ENCODE peak calls at places on chromosome 2, in ten cellular contexts. F is transverse colon, T is breast epithelium, G is sigmoid colon, I is esophagus muscularis mucosa, K is spleen, L is Panc1, P is H1, H is GM23338, U is K562. W is an unnamed sample.

GRCh38 chr2:199370150-199370780 is 87.5 kb downstream of the SATB2 start:
- DNase-seq in K (no peak), P (no peak), L (no peak), H (no peak), F (no peak), G (no peak), I (no peak), T (no peak), U (no peak), W (no peak)

GRCh38 chr2:53594586-53594918 is 173.1 kb upstream of the CHAC2 start:
- DNase-seq in U (no peak), L (no peak), P (no peak), I (no peak), K (no peak), T (no peak), H (no peak), F (no peak), G (no peak), W (no peak)

GRCh38 chr2:221255862-221256261 is 316.2 kb downstream of the EPHA4 start:
- DNase-seq in G (no peak), P (no peak), L (no peak), K (no peak), F (no peak), H (peak), U (no peak), I (no peak), T (no peak), W (no peak)

GRCh38 chr2:4604767-4605166 is 901.4 kb downstream of the DCDC2C start:
- DNase-seq in F (no peak), T (no peak), L (no peak), G (no peak), H (peak), I (no peak), U (no peak), K (no peak), P (no peak), W (no peak)

GRCh38 chr2:10145519-10146357 is 23.2 kb downstream of the RRM2 start:
- DNase-seq in F (no peak), K (peak), I (no peak), U (no peak), P (no peak), H (no peak), L (no peak), T (no peak), G (no peak), W (no peak)

GRCh38 chr2:11697103-11697871 is 27.3 kb upstream of the NTSR2 start:
- DNase-seq in T (no peak), L (peak), K (peak), H (no peak), F (no peak), P (no peak), U (no peak), I (no peak), G (peak), W (no peak)

GRCh38 chr2:108621087-108621559 is 86.9 kb downstream of the LIMS1 start:
- DNase-seq in T (no peak), F (peak), P (peak), L (no peak), H (peak), I (no peak), U (peak), K (peak), G (no peak), W (peak)

GRCh38 chr2:197515277-197515797 is 529 bp upstream of the MOB4 start:
- DNase-seq in H (no peak), I (no peak), P (no peak), U (peak), F (no peak), L (no peak), K (no peak), G (no peak), T (no peak), W (no peak)

GRCh38 chr2:9033385-9034175 is 30.1 kb upstream of the MBOAT2 start:
- DNase-seq in K (no peak), L (no peak), T (no peak), F (no peak), H (peak), G (no peak), I (no peak), U (peak), P (no peak), W (no peak)

GRCh38 chr2:47867205-47867604 is 39.1 kb downstream of the FBXO11 start:
- DNase-seq in K (no peak), P (no peak), F (no peak), L (peak), T (no peak), U (peak), G (no peak), H (no peak), I (no peak), W (no peak)

GRCh38 chr2:48504647-48505327 is 25.2 kb upstream of the STON1 start:
- DNase-seq in H (no peak), U (peak), F (no peak), G (no peak), I (no peak), P (no peak), K (no peak), T (no peak), L (no peak), W (no peak)

GRCh38 chr2:240168041-240168440 is 27.6 kb upstream of the OTOS start:
- DNase-seq in U (no peak), P (no peak), F (no peak), T (no peak), L (no peak), G (peak), K (peak), H (no peak), I (no peak), W (no peak)

GRCh38 chr2:68686178-68686577 is 42.8 kb downstream of the PROKR1 start:
- DNase-seq in P (no peak), U (no peak), G (no peak), F (no peak), L (no peak), I (peak), K (no peak), H (peak), T (no peak), W (no peak)

GRCh38 chr2:68689553-68690537 is 44.8 kb upstream of the ARHGAP25 start:
- DNase-seq in L (no peak), I (peak), T (no peak), H (no peak), F (no peak), P (no peak), U (no peak), G (no peak), K (no peak), W (no peak)

GRCh38 chr2:68684197-68684596 is 40.8 kb downstream of the PROKR1 start:
- DNase-seq in G (no peak), F (no peak), K (no peak), P (no peak), I (no peak), H (no peak), L (no peak), U (no peak), T (no peak), W (no peak)

GRCh38 chr2:68690851-68691250 is 43.8 kb upstream of the ARHGAP25 start:
- DNase-seq in F (no peak), P (no peak), H (no peak), K (no peak), L (no peak), U (no peak), I (peak), T (no peak), G (no peak), W (no peak)

DNA sequence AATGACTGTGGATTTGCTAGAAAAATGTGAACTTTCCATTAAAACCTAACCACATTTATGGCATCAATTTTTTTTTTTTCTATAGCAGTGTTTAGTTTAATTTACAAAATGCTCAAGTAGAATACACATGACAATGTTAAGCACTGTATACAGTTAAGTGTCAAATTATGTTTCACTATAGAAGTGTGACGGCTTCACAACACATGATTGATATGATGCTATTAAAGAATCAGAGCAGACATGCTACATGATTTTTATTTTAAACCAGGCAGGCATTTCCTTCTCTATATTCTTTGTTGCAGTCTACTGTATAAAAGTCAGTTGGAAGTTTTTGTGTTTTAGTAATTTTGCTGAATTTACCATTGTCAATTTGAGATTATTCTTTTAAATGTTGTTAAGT is 43.6 kb downstream of the PROKR1 start:
- DNase-seq in P (no peak), T (no peak), H (no peak), I (no peak), G (no peak), L (no peak), K (no peak), F (no peak), U (no peak), W (no peak)
- TF ChIP-seq POLR2AphosphoS5 in P (no peak), T (no peak), H (no peak), I (no peak), G (no peak), L (no peak), K (no peak), F (no peak), U (no peak), W (no peak)

GRCh38 chr2:120253021-120253882 is 600 bp downstream of the RALB start:
- DNase-seq in I (peak), H (peak), U (peak), L (no peak), K (peak), T (peak), G (peak), F (peak), P (no peak), W (peak)
- TF ChIP-seq CTCF in I (peak), H (no peak), U (peak), L (no peak), K (peak), T (peak), G (no peak), F (peak), P (peak), W (no peak)

GRCh38 chr2:188978291-188979081 is 4.3 kb downstream of the COL3A1 start:
- DNase-seq in P (no peak), T (no peak), H (peak), U (no peak), G (no peak), I (no peak), F (no peak), L (no peak), K (no peak), W (no peak)
- H3K4me3 ChIP-seq in P (no peak), T (peak), H (no peak), U (no peak), G (peak), I (peak), F (peak), L (no peak), K (no peak), W (no peak)

GRCh38 chr2:215465246-215465645 is 29.4 kb upstream of the FN1 start:
- DNase-seq in H (no peak), T (no peak), K (no peak), F (no peak), P (no peak), L (no peak), G (no peak), U (no peak), I (no peak), W (no peak)

GRCh38 chr2:215461836-215462532 is 26.1 kb upstream of the FN1 start:
- DNase-seq in H (no peak), P (no peak), I (no peak), U (no peak), F (no peak), G (no peak), T (no peak), L (no peak), K (no peak), W (no peak)

GRCh38 chr2:215466097-215466909 is 30.4 kb upstream of the FN1 start:
- DNase-seq in I (no peak), H (no peak), U (no peak), T (no peak), G (no peak), K (no peak), F (no peak), P (no peak), L (no peak), W (no peak)

GRCh38 chr2:215460682-215461081 is 24.8 kb upstream of the FN1 start:
- DNase-seq in L (no peak), P (no peak), K (no peak), T (no peak), F (no peak), H (no peak), U (no peak), G (no peak), I (no peak), W (no peak)
- TF ChIP-seq POLR2AphosphoS5 in L (no peak), P (no peak), K (no peak), T (no peak), F (no peak), H (no peak), U (no peak), G (no peak), I (no peak), W (no peak)

DNA sequence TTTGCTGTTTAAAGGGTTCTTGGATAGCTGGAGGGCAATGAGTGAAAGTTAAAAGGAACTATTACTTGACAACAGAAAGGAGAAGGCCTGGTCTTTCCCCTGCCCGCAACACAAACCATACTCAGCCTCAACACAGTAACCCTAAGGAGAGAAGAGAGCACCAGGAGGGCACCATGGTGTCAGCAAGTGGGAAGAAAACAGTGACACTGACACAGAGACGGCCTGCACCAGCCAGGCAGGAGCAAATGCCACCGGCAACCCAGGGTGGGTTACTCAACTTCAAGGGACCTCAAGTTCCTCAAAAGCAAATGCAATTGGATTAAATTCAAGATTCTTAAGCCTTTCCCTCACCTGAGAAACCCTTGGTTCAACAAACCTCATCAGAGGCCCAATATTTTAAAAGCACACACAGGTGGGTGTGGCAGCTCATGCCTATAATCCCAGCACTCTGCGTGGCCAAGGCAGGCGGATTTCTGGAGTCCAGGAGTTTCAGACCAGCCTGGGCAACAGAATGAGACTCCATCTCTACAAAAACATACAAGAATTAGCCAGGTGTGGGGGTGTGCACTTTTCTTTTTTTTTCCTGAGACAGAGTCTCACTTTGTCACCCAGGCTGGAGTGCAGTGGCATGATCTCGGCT is 52.3 kb downstream of the TFCP2L1 start:
- DNase-seq in F (no peak), L (no peak), G (no peak), H (no peak), I (no peak), T (no peak), K (peak), P (no peak), U (no peak), W (no peak)
- TF ChIP-seq CTCF in F (no peak), L (no peak), G (no peak), H (no peak), I (no peak), T (no peak), K (no peak), P (no peak), U (no peak), W (no peak)

GRCh38 chr2:217090024-217090473 is 230.2 kb upstream of the TNP1 start:
- DNase-seq in U (peak), F (no peak), T (no peak), H (no peak), K (no peak), I (peak), G (no peak), L (no peak), P (no peak), W (no peak)
- H3K4me3 ChIP-seq in U (no peak), F (no peak), T (peak), H (no peak), K (peak), I (no peak), G (peak), L (no peak), P (no peak), W (no peak)

GRCh38 chr2:72956050-72956395 is 38.7 kb downstream of the EMX1 start:
- DNase-seq in P (no peak), F (no peak), I (no peak), K (no peak), L (no peak), U (no peak), H (no peak), G (no peak), T (no peak), W (no peak)
- TF ChIP-seq POLR2AphosphoS5 in P (no peak), F (no peak), I (no peak), K (no peak), L (no peak), U (no peak), H (no peak), G (no peak), T (no peak), W (no peak)

W was measured in stomach.